ENCODE peak calls at places on chromosomes 5 and 9, in ten cellular contexts. P, L, Y, N, M, S, A, E, T and X are unnamed samples.

GRCh38 chr5:147310059-147310704 is 75.4 kb downstream of the STK32A start:
- DNase-seq in E (no peak), N (no peak), T (peak; percentile 87), S (peak; percentile 59), P (peak; percentile 70), Y (no peak), A (peak; percentile 53), L (peak; percentile 56), M (peak; percentile 54), X (peak; percentile 41)

GRCh38 chr5:67816456-67816855 is 399.1 kb upstream of the PIK3R1 start:
- DNase-seq in L (no peak), M (no peak), Y (no peak), N (no peak), E (no peak), A (no peak), S (no peak), P (no peak), T (no peak), X (no peak)

GRCh38 chr9:128781186-128782070 is 5.6 kb upstream of the TBC1D13 start:
- DNase-seq in Y (no peak), E (no peak), S (no peak), L (no peak), T (no peak), A (no peak), P (no peak), N (no peak), M (no peak), X (no peak)

GRCh38 chr9:73494894-73495293 is 343.2 kb downstream of the ANXA1 start:
- DNase-seq in M (no peak), E (no peak), N (no peak), A (no peak), T (no peak), L (no peak), S (no peak), P (no peak), Y (no peak), X (no peak)

GRCh38 chr9:27468450-27469110 is 55.5 kb upstream of the IFNK start:
- DNase-seq in E (no peak), T (no peak), A (peak; percentile 42), S (no peak), Y (no peak), P (no peak), L (no peak), M (no peak), N (peak; percentile 30), X (no peak)

GRCh38 chr9:121021294-121021693 is 28.8 kb downstream of the C5 start:
- DNase-seq in S (no peak), L (no peak), Y (no peak), A (no peak), E (no peak), T (no peak), M (no peak), P (no peak), N (no peak), X (no peak)

GRCh38 chr9:91266457-91266856 is 95.3 kb downstream of the AUH start:
- DNase-seq in N (no peak), Y (no peak), L (no peak), A (no peak), S (no peak), P (no peak), M (no peak), T (no peak), E (no peak), X (no peak)

GRCh38 chr9:128192601-128193371 is 1.4 kb upstream of the CIZ1 start:
- DNase-seq in E (peak; percentile 77), L (peak; percentile 87), A (peak; percentile 88), M (no peak), Y (peak; percentile 42), N (peak; percentile 48), T (peak; percentile 87), P (peak; percentile 67), S (peak; percentile 86), X (peak; percentile 89)

GRCh38 chr9:114592356-114592755 is 4.8 kb downstream of the ATP6V1G1 start:
- DNase-seq in T (no peak), S (peak; percentile 46), A (no peak), P (no peak), L (peak; percentile 22), M (no peak), E (peak; percentile 37), N (peak; percentile 76), Y (peak; percentile 43), X (peak; percentile 33)

GRCh38 chr5:8861764-8862163 is 684.1 kb downstream of the SEMA5A start:
- DNase-seq in N (no peak), Y (no peak), S (no peak), A (no peak), E (no peak), T (no peak), M (no peak), L (no peak), P (no peak), X (no peak)

GRCh38 chr9:89563511-89564256 is 41.1 kb upstream of the GADD45G start:
- DNase-seq in Y (no peak), N (no peak), M (no peak), L (no peak), A (no peak), E (no peak), T (no peak), P (no peak), S (no peak), X (no peak)

GRCh38 chr9:89562186-89562814 is 42.5 kb upstream of the GADD45G start:
- DNase-seq in P (no peak), L (no peak), M (no peak), S (no peak), A (peak; percentile 67), N (peak; percentile 81), Y (no peak), E (no peak), T (no peak), X (no peak)

GRCh38 chr9:89567649-89568048 is 37.2 kb upstream of the GADD45G start:
- DNase-seq in S (no peak), M (no peak), A (no peak), P (no peak), N (no peak), Y (no peak), L (no peak), T (no peak), E (no peak), X (no peak)

GRCh38 chr9:89558948-89559347 is 45.9 kb upstream of the GADD45G start:
- DNase-seq in S (no peak), M (no peak), A (no peak), N (no peak), L (peak; percentile 36), P (no peak), Y (no peak), E (no peak), T (no peak), X (no peak)

DNA sequence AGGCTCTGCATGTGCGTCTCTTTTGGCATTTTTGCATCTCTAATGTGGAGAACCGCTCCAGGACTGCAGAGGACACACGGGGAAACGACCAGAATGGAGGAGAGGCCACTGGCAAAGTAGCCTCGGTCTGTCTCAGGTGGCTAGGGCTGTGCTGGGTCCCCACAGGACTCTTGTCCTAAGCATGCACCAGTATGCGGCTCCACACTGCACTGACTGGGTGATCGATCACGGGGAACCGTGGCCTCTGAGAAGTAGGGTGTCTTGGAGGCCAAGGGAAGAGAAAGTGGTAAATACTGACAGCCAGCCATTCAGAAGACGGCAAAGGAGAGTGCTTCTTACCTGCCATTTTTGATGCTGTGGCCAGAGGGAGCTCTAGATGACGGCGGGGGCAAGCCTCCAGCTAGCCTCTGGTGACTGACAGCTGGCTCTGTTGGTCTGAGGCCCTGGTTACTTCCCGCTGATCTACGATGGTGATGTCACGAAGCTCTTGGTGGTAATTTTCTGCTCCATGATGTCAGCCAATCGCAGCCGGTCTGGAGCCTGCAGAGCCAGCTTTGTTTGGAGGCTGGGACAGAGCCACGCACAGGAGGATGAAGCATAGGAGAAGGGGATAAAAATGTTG is 40.4 kb upstream of the GADD45G start:
- DNase-seq in S (no peak), Y (no peak), M (peak; percentile 86), E (peak; percentile 87), T (no peak), L (no peak), N (peak; percentile 31), A (peak; percentile 32), P (no peak), X (no peak)
- TF ChIP-seq CTCF in S (no peak), Y (no peak), M (peak; percentile 69), E (peak; percentile 37), T (no peak), L (no peak), N (peak; percentile 45), A (no peak), P (no peak), X (no peak)

DNA sequence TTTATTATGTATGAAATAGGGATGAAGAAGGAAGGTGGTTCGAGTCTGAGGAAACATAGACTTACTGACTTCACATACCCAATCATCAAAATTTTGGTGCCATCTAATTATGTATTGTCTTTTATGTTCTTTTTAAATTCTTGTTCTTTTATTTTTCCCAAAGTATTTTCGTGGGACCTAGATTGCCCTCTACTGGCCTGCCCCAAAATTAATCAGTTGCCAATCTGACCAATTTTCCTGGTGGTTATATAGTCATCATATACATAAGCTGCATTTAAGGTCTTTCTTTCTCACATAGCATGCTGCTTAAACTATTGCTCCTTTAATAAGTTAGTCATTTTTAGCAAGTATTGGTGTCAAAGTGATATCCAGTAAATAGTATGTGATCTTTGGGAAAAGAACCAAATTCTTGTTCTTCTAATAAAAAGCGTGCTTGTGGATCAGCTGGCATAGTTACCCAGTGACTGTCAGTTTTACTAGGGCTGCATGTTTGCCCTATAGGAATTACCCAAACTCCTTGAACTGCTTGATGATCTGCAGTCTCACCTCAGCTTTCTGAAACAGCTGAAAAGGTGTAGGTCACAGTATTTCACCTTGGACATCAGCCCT is 223.5 kb downstream of the SH3GL2 start:
- DNase-seq in Y (no peak), T (no peak), N (peak; percentile 43), P (no peak), M (no peak), E (peak; percentile 10), A (peak; percentile 38), L (no peak), S (no peak), X (peak; percentile 38)
- TF ChIP-seq CTCF in Y (no peak), T (no peak), N (peak; percentile 69), P (no peak), M (peak; percentile 74), E (peak; percentile 42), A (peak; percentile 63), L (peak; percentile 35), S (no peak), X (peak; percentile 66)

GRCh38 chr5:14326035-14326909 is 183.1 kb downstream of the TRIO start:
- DNase-seq in A (no peak), S (no peak), P (no peak), E (no peak), N (no peak), T (no peak), Y (no peak), L (no peak), M (no peak), X (no peak)
- TF ChIP-seq CTCF in A (peak; percentile 43), S (no peak), P (no peak), E (peak; percentile 10), N (peak; percentile 47), T (no peak), Y (no peak), L (peak; percentile 52), M (peak; percentile 70), X (no peak)

GRCh38 chr5:98424681-98425454 is 348.6 kb upstream of the RGMB start:
- DNase-seq in Y (no peak), S (no peak), T (no peak), E (no peak), A (no peak), N (peak; percentile 55), L (no peak), P (no peak), M (no peak), X (peak; percentile 49)
- TF ChIP-seq CTCF in Y (no peak), S (no peak), T (no peak), E (no peak), A (no peak), N (no peak), L (no peak), P (no peak), M (no peak), X (no peak)